ENCODE peak calls at places on chromosome 7, in five cellular contexts. B is transverse colon, A is heart left ventricle, D is NB4, Z is pancreas. U is an unnamed sample.
A peak's percentile ranks its signal among the peaks of the same experiment; 100 is the strongest.

GRCh38 chr7:159086301-159086925 is 58.3 kb downstream of the VIPR2 start:
- DNase-seq in D (no peak), Z (peak; percentile 29), B (peak; percentile 1), A (peak; percentile 14), U (no peak)

GRCh38 chr7:105673367-105674188 is 92.3 kb upstream of the EFCAB10 start:
- DNase-seq in D (no peak), B (peak; percentile 33), A (no peak), Z (peak; percentile 85), U (peak; percentile 86)

GRCh38 chr7:1811850-1812692 is 142.0 kb downstream of the ELFN1 start:
- DNase-seq in A (no peak), B (no peak), Z (no peak), D (no peak), U (peak; percentile 24)

GRCh38 chr7:67525588-67525987 is 529.0 kb downstream of the TYW1 start:
- DNase-seq in B (no peak), Z (no peak), D (no peak), A (no peak), U (no peak)

GRCh38 chr7:106018566-106019338 is 55.7 kb downstream of the CDHR3 start:
- DNase-seq in B (no peak), A (no peak), D (no peak), Z (no peak), U (no peak)

GRCh38 chr7:90816511-90817142 is 220.5 kb downstream of the CDK14 start:
- DNase-seq in A (no peak), D (peak; percentile 83), B (no peak), Z (no peak), U (peak; percentile 96)

GRCh38 chr7:35781200-35781701 is 19.6 kb upstream of the SEPTIN7 start:
- DNase-seq in A (no peak), D (no peak), Z (no peak), B (no peak), U (no peak)

GRCh38 chr7:154837622-154838021 is 165.3 kb downstream of the PAXIP1 start:
- DNase-seq in B (no peak), Z (no peak), A (no peak), D (no peak), U (no peak)

GRCh38 chr7:117673367-117673766 is 193.5 kb downstream of the CFTR start:
- DNase-seq in B (peak; percentile 71), A (no peak), Z (peak; percentile 55), D (no peak), U (no peak)

GRCh38 chr7:137091396-137091795 is 222.9 kb downstream of the CHRM2 start:
- DNase-seq in D (peak; percentile 17), A (no peak), Z (no peak), B (no peak), U (peak; percentile 23)

GRCh38 chr7:136897676-136898075 is 29.2 kb downstream of the CHRM2 start:
- DNase-seq in A (no peak), B (no peak), Z (no peak), D (no peak), U (no peak)

GRCh38 chr7:8178353-8178752 is 83.6 kb downstream of the ICA1 start:
- DNase-seq in Z (no peak), D (no peak), A (no peak), B (no peak), U (no peak)

GRCh38 chr7:17501461-17502208 is 203.2 kb downstream of the AHR start:
- DNase-seq in D (no peak), Z (no peak), B (no peak), A (no peak), U (no peak)

GRCh38 chr7:80977751-80978150 is 58.9 kb upstream of the SEMA3C start:
- DNase-seq in Z (no peak), B (no peak), A (no peak), D (no peak), U (no peak)

GRCh38 chr7:25025218-25025671 is 45.3 kb upstream of the OSBPL3 start:
- DNase-seq in A (no peak), D (no peak), Z (no peak), B (no peak), U (peak; percentile 24)

GRCh38 chr7:137591444-137591843 is 247.9 kb upstream of the PTN start:
- DNase-seq in A (no peak), D (peak; percentile 12), B (no peak), Z (no peak), U (peak; percentile 40)

GRCh38 chr7:120725376-120726039 is 132.4 kb downstream of the TSPAN12 start:
- DNase-seq in B (no peak), Z (no peak), A (no peak), D (peak; percentile 49), U (peak; percentile 46)

GRCh38 chr7:142759433-142759832 is 10.2 kb downstream of the PRSS1 start:
- DNase-seq in A (no peak), Z (no peak), B (no peak), D (no peak), U (no peak)

GRCh38 chr7:32586291-32587221 is 91.3 kb downstream of the AVL9 start:
- DNase-seq in A (peak; percentile 60), D (peak; percentile 98), B (no peak), Z (no peak), U (peak; percentile 95)

GRCh38 chr7:45988405-45989057 is 67.5 kb upstream of the IGFBP3 start:
- DNase-seq in D (no peak), B (no peak), A (no peak), Z (no peak), U (no peak)

GRCh38 chr7:22663319-22663718 is 63.7 kb upstream of the IL6 start:
- DNase-seq in D (peak; percentile 15), A (no peak), B (no peak), Z (no peak), U (peak; percentile 31)

GRCh38 chr7:115782716-115783460 is 247.7 kb downstream of the TFEC start:
- DNase-seq in A (no peak), B (no peak), Z (no peak), D (no peak), U (no peak)

GRCh38 chr7:26224359-26224758 is 22.8 kb downstream of the CBX3 start:
- DNase-seq in B (no peak), D (no peak), Z (no peak), A (no peak), U (no peak)

GRCh38 chr7:158325530-158326381 is 261.9 kb downstream of the PTPRN2 start:
- DNase-seq in D (no peak), B (peak; percentile 16), Z (no peak), A (no peak), U (peak; percentile 40)

GRCh38 chr7:97693586-97693985 is 38.3 kb upstream of the TAC1 start:
- DNase-seq in D (no peak), Z (no peak), B (peak; percentile 26), A (no peak), U (no peak)

GRCh38 chr7:134520130-134520529 is 7.2 kb upstream of the AKR1B10 start:
- DNase-seq in D (no peak), A (no peak), Z (no peak), B (no peak), U (peak; percentile 23)
- TF ChIP-seq CTCF in D (no peak), A (no peak), Z (no peak), B (peak; percentile 34), U (no peak)

DNA sequence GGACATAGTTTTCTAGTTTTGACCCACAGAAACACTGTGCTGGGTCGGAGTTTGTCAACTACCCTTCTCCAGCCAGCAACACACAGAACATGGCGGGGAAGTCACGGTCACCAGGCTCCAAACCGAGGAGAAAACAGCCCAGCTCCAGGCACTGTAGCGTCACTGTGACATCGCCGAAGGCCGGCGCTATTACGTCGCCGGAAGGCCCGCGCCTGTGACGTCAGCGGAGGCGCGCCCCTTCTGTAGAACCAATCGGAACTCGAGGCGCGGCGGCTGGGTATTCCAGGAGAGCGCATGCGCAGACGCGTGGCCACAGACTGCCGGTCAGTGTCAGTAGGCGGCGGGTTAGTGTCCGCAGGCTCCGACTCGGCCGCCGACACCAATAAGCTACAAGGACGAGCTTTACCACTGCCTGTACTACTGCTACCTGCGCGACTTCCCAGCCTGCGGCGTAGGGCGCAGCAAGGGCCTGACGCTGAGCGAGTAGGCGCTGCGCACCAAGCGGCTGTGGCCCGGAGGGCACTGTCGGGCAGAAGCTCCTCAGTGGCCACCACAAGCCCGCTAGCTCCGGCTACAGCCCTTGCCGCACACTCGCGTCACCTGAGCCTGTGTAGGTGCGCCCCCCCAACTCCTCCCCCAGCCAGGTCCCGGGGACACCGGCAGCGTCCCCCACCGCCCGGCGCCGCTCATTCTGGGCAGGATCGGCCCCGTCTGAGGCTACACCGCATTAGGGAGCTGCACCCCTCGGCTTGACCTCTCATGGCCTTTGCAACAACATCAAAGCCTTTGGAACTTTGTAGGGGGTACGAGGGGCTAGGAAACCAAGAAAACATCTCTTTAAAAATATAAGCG is 35.1 kb upstream of the SRRM3 start:
- DNase-seq in D (peak; percentile 97), B (peak; percentile 98), A (peak; percentile 97), Z (peak; percentile 100), U (peak; percentile 95)
- TF ChIP-seq CTCF in D (peak; percentile 4), B (peak; percentile 60), A (no peak), Z (no peak), U (no peak)

GRCh38 chr7:130152270-130153141 is 52.7 kb downstream of the TMEM209 start:
- DNase-seq in Z (no peak), A (no peak), D (peak; percentile 38), B (no peak), U (no peak)

GRCh38 chr7:130154131-130154500 is 51.1 kb downstream of the TMEM209 start:
- DNase-seq in D (no peak), A (no peak), B (no peak), Z (no peak), U (peak; percentile 48)

GRCh38 chr7:130156140-130156539 is 49.1 kb downstream of the TMEM209 start:
- DNase-seq in B (no peak), Z (no peak), A (no peak), D (no peak), U (no peak)

GRCh38 chr7:130153251-130153908 is 51.8 kb downstream of the TMEM209 start:
- DNase-seq in Z (no peak), B (no peak), A (no peak), D (no peak), U (no peak)

DNA sequence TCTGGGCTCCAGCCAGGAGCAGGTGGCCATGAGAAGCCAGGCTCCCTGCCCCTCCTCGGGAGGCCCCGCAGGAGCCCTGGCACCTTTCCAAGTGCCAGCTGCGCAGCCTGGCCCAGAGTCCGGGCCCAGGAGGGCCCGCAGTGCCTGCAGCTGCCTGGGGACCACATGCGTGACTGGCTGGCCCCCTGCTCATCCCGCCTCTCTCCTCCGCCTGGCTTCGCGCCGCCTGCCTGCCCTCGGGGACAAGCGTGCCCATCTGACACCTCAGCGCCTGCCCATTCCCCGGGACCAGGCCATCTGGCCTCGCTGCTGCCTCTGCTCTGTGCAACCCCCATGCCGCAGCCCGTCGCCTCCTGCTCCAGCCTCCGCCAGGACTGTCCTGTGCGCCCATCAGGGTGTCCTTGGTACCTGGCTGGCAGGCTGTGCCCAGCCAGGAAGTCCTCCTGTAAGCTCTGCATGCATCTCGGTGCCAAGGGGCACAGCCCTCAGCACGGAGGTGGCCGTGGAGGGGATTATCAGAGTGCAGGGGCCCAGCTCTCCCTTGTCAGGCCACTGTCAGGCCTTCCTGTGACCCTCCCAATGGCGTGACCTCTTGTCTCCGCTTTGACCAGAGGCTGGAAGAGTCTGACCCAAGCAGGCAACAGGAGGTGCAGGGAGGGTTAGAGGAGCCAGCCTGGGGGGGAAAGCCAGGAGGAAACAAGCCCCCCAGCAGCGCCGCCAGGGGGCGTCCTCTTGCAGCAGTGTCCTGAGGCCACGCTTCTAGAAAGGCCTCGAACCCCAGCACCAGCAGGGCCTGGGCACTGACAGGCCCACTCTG is 50.5 kb downstream of the TMEM209 start:
- DNase-seq in Z (peak; percentile 84), D (no peak), B (no peak), A (no peak), U (peak; percentile 9)
- TF ChIP-seq CTCF in Z (no peak), D (peak; percentile 21), B (no peak), A (no peak), U (peak; percentile 18)

DNA sequence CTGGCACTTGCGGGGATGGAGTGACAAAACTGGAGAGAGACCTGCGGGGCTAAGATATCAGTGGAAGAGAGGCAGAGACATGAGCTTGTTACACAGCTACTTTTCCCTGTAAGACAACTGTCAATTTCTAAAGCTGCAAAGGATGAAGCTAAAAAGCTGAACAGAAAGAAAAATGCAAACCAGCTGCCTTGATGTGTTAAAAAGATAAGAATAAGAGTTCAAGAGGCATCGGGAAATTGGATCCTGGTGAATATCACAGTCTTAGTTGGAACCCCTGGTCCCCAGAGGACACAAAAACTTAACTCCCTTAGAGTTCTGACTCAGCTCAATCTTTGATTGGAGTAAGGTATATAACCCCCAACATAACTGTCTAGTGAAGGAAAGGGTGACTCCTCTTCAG is 38.8 kb downstream of the VPS41 start:
- DNase-seq in Z (no peak), A (no peak), D (no peak), B (no peak), U (no peak)
- TF ChIP-seq CTCF in Z (no peak), A (no peak), D (no peak), B (no peak), U (no peak)